ENCODE peak calls at places on chromosome X, in six cellular contexts. Z is HepG2, Y is A549, X is endothelial cell of umbilical vein, S is H1, F is K562. R is an unnamed sample.
A peak's percentile ranks its signal among the peaks of the same experiment; 100 is the strongest.

GRCh38 chrX:119685225-119686066 is 7.5 kb downstream of the SEPTIN6 start:
- DNase-seq in X (peak; percentile 65), Z (no peak), F (no peak), S (no peak), Y (no peak), R (no peak)

GRCh38 chrX:88284844-88285243 is 462.2 kb upstream of the CPXCR1 start:
- DNase-seq in X (no peak), S (no peak), F (no peak), Z (peak; percentile 0), Y (no peak), R (no peak)

GRCh38 chrX:129655547-129656248 is 942 bp upstream of the APLN start:
- DNase-seq in X (peak; percentile 32), Z (no peak), Y (no peak), F (no peak), S (no peak), R (peak; percentile 29)

GRCh38 chrX:118883994-118884393 is 60.4 kb downstream of the ZCCHC12 start:
- DNase-seq in Y (no peak), X (no peak), S (no peak), Z (no peak), F (no peak), R (no peak)

GRCh38 chrX:11558972-11559371 is 106.7 kb downstream of the ARHGAP6 start:
- DNase-seq in Z (peak; percentile 24), S (no peak), X (peak; percentile 1), Y (peak; percentile 8), F (peak; percentile 68), R (peak; percentile 39)

GRCh38 chrX:139559383-139560042 is 29.0 kb downstream of the F9 start:
- DNase-seq in F (peak; percentile 4), Z (peak; percentile 36), X (peak; percentile 26), S (no peak), Y (peak; percentile 2), R (peak; percentile 14)

GRCh38 chrX:104647084-104647483 is 81.1 kb downstream of the IL1RAPL2 start:
- DNase-seq in F (no peak), S (no peak), X (no peak), Z (no peak), Y (no peak), R (no peak)

GRCh38 chrX:22541926-22542325 is 269.2 kb downstream of the CBLL2 start:
- DNase-seq in Y (no peak), Z (no peak), S (no peak), X (no peak), F (no peak), R (no peak)

GRCh38 chrX:7054219-7055206 is 93.0 kb upstream of the STS start:
- DNase-seq in Z (no peak), F (no peak), S (no peak), X (no peak), Y (no peak), R (no peak)

GRCh38 chrX:119885554-119886428 is 9.9 kb upstream of the AKAP14 start:
- DNase-seq in X (no peak), Z (peak; percentile 98), F (no peak), S (no peak), Y (no peak), R (no peak)

GRCh38 chrX:56726609-56727008 is 2.4 kb upstream of the NBDY start:
- DNase-seq in X (peak; percentile 49), S (no peak), Z (peak; percentile 41), Y (peak; percentile 24), F (peak; percentile 7), R (no peak)

GRCh38 chrX:152946681-152947080 is 47.2 kb downstream of the PNMA5 start:
- DNase-seq in X (no peak), Z (no peak), F (no peak), S (no peak), Y (no peak), R (no peak)

GRCh38 chrX:46803140-46803539 is 33.7 kb upstream of the RP2 start:
- DNase-seq in F (no peak), X (no peak), S (no peak), Z (peak; percentile 15), Y (no peak), R (peak; percentile 25)

GRCh38 chrX:9131066-9131465 is 97.1 kb upstream of the FAM9B start:
- DNase-seq in S (no peak), Y (no peak), F (no peak), X (no peak), Z (no peak), R (no peak)

GRCh38 chrX:29890004-29890403 is 325.4 kb upstream of the MAGEB2 start:
- DNase-seq in F (no peak), X (no peak), Y (no peak), Z (no peak), S (no peak), R (no peak)

GRCh38 chrX:131762802-131763234 is 218.9 kb downstream of the OR13H1 start:
- DNase-seq in Z (no peak), X (no peak), F (peak; percentile 6), S (no peak), Y (peak; percentile 66), R (no peak)

GRCh38 chrX:24506082-24506481 is 41.0 kb downstream of the PDK3 start:
- DNase-seq in Z (no peak), S (no peak), F (no peak), Y (no peak), X (no peak), R (no peak)

GRCh38 chrX:132957211-132958085 is 981 bp downstream of the HS6ST2 start:
- DNase-seq in S (no peak), F (no peak), Y (no peak), Z (no peak), X (peak; percentile 6), R (peak; percentile 54)
- TF ChIP-seq JUN in S (no peak), F (no peak), Y (no peak), Z (no peak), X (no peak), R (no peak)

GRCh38 chrX:108307408-108308085 is 130.7 kb downstream of the COL4A6 start:
- DNase-seq in Z (peak; percentile 78), F (no peak), X (no peak), S (no peak), Y (no peak), R (no peak)
- TF ChIP-seq JUN in Z (no peak), F (no peak), X (no peak), S (no peak), Y (no peak), R (no peak)

DNA sequence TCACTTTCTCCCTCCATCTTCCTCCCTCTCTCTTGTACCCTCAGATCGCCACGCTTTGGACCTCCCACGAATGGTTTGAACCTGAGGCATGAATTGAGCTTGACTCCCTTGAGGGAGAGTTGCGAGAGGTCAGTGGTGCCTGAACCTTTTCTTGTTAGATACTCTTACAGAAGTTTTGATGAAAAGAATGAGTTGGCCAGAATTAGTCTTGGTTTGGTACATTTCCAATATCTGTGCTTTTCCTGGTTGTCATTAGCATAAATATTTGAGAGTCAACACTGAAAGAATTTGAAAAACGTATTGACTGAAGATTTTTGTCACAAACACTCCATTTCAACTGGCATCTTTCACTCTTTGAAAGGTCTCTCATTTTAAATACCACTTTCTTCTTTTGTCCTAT is 510.6 kb upstream of the DIPK2B start:
- DNase-seq in F (no peak), Z (no peak), Y (no peak), X (peak; percentile 8), S (no peak), R (no peak)
- TF ChIP-seq JUN in F (no peak), Z (no peak), Y (no peak), X (no peak), S (no peak), R (no peak)

GRCh38 chrX:154028502-154029184 is 8.9 kb upstream of the IRAK1 start:
- DNase-seq in S (no peak), F (no peak), X (no peak), Z (no peak), Y (no peak), R (no peak)
- TF ChIP-seq JUN in S (no peak), F (no peak), X (no peak), Z (no peak), Y (no peak), R (no peak)

DNA sequence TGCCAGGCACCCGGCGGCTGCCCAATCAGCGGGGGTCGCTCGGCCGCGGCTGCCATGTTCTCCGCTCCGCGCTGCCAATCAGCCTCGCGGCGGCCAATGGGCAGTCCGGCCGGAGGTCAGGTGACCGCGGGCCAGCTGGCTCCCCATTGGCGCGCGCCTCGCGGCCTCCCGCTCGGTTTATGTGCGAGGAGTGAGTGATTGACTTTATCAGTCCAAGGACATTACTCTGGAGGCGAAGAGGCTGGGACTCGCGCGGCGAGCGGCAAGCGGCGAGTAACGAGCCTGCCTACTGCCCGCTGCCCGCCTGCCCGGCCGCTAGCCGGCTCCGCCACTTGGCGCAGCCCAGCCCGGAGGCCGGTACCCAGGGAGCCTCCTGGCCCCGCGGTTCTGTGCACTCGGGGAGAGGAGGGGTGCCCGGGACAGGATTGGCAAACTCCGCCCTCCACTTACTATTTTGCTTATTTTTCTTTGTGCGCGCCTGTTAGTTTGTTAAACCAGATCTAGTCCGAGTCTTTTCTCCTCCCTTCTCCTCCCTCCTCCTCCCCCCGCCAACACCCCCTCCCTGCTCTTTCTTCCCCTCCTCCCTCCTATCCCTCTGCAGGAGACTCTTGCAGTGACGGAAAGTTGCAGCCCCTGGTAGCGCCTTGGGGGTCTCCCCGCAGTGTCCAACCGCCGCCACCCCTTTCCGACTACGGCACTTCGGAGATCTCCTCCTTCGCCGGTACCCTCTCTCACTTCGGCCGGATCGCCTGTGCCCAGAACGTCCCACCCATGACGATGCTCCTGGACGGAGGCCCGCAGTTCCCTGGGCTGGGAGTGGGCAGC is at the start of gene ZIC3:
- DNase-seq in F (no peak), Z (no peak), Y (no peak), X (peak; percentile 25), S (no peak), R (peak; percentile 84)
- TF ChIP-seq JUN in F (no peak), Z (no peak), Y (no peak), X (no peak), S (no peak), R (no peak)

DNA sequence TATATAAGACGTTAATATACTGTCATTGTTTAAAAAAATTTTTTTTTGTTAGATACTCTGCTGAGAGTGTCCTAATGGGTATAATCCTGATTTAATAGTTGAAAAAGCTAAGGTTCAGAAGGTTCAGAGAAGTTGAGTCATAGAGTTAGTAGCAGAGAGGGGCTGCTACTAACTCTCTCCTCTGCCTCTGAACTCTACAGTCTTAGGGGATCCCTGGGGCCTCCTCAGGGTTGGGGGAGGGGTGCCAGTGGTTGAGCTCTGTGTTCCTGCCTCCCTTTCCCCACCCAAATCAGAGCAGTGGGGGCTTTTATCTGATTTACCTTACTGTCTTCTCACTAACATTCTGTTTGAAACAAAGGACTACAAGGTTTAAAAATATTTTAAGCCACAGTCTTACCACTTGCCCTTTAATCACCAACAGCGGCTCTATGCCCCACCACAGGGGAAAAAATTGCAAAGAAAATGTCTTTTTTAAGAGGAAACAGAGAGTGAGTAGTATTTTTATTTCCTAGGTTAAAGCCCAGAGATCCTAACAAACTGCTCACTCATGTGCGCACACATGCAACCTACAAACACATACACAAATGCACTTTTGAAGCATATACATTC is 102.2 kb upstream of the ATP6AP2 start:
- DNase-seq in S (no peak), Y (no peak), X (no peak), F (no peak), Z (no peak), R (no peak)
- TF ChIP-seq JUN in S (no peak), Y (no peak), X (no peak), F (no peak), Z (no peak), R (no peak)

R was measured in WTC11.